ENCODE peak calls at places on chromosomes 12 and 14, in ten cellular contexts. Q is NCI-H1930; H is fibroblast of lung; Y is breast epithelium; P is LHCN-M2; A is H4; U is GM13977; R is NCI-H2081; X is HFFc6; B is activated T-cell treated with anti-CD3 and anti-CD28 coated beads, Interleukin-2, amount 50 U/mL, for 72 hours. D is an unnamed sample.

GRCh38 chr12:1529228-1529861 is 65.0 kb downstream of the FBXL14 start:
- DNase-seq in Q (no peak), H (no peak), Y (no peak), P (no peak), A (no peak), U (no peak), R (no peak), X (no peak), B (no peak), D (no peak)

GRCh38 chr12:26179829-26180228 is 15.5 kb upstream of the SSPN start:
- DNase-seq in Q (no peak), H (no peak), Y (no peak), P (no peak), A (no peak), U (no peak), R (no peak), X (no peak), B (no peak), D (no peak)

GRCh38 chr14:20754308-20754707 is 8.6 kb downstream of the EDDM3A start:
- DNase-seq in Q (no peak), H (no peak), Y (peak; percentile 36), P (no peak), A (no peak), U (no peak), R (no peak), X (no peak), B (no peak), D (no peak)

GRCh38 chr12:42360747-42361403 is 34.9 kb downstream of the PPHLN1 start:
- DNase-seq in Q (no peak), H (peak; percentile 20), Y (no peak), P (no peak), A (no peak), U (peak; percentile 26), R (no peak), X (no peak), B (no peak), D (no peak)

GRCh38 chr12:116771651-116772050 is 33.5 kb downstream of the RNFT2 start:
- DNase-seq in Q (no peak), H (no peak), Y (no peak), P (no peak), A (no peak), U (no peak), R (no peak), X (no peak), B (no peak), D (no peak)

GRCh38 chr14:73261520-73262426 is 24.5 kb downstream of the PAPLN start:
- DNase-seq in Q (no peak), H (no peak), Y (no peak), P (no peak), A (no peak), U (no peak), R (no peak), X (no peak), B (no peak), D (no peak)

GRCh38 chr14:96592591-96593388 is 90.6 kb downstream of the PAPOLA start:
- DNase-seq in Q (no peak), H (peak; percentile 30), Y (no peak), P (no peak), A (no peak), U (peak; percentile 87), R (no peak), X (no peak), B (peak; percentile 75), D (peak; percentile 28)

GRCh38 chr14:95200404-95200803 is 43.1 kb upstream of the DICER1 start:
- DNase-seq in Q (no peak), H (no peak), Y (no peak), P (peak; percentile 41), A (no peak), U (no peak), R (no peak), X (no peak), B (no peak), D (peak; percentile 85)

GRCh38 chr12:1807489-1807888 is 12.9 kb upstream of the LRTM2 start:
- DNase-seq in Q (no peak), H (no peak), Y (no peak), P (no peak), A (no peak), U (no peak), R (no peak), X (no peak), B (no peak), D (no peak)

GRCh38 chr14:95467657-95468056 is 48.8 kb downstream of the SYNE3 start:
- DNase-seq in Q (no peak), H (no peak), Y (no peak), P (no peak), A (no peak), U (no peak), R (no peak), X (no peak), B (no peak), D (no peak)